ENCODE peak calls at places on chromosomes 11 and 22, in seven cellular contexts. T is dorsolateral prefrontal cortex, W is A549, P is psoas muscle, R is kidney, C is left lung, D is astrocyte. O is an unnamed sample.

GRCh38 chr11:45247433-45247832 is 38.7 kb downstream of the SYT13 start:
- DNase-seq in T (no peak), W (no peak), P (no peak), R (no peak), C (no peak), D (no peak), O (no peak)

GRCh38 chr11:110565690-110566336 is 136.1 kb downstream of the FDX1 start:
- DNase-seq in T (no peak), W (no peak), P (no peak), R (no peak), C (peak; percentile 46), D (no peak), O (peak; percentile 76)

GRCh38 chr22:43188829-43189545 is 2.1 kb upstream of the TTLL12 start:
- DNase-seq in T (no peak), W (no peak), P (peak; percentile 9), R (peak; percentile 68), C (no peak), D (no peak), O (no peak)

GRCh38 chr11:32881286-32881685 is 11.3 kb upstream of the QSER1 start:
- DNase-seq in T (no peak), W (no peak), P (no peak), R (no peak), C (no peak), D (no peak), O (no peak)

GRCh38 chr11:108574675-108575074 is 18.9 kb downstream of the EXPH5 start:
- DNase-seq in T (no peak), W (no peak), P (no peak), R (no peak), C (no peak), D (no peak), O (no peak)

GRCh38 chr11:35796542-35796941 is 134.0 kb downstream of the TRIM44 start:
- DNase-seq in T (no peak), W (no peak), P (no peak), R (no peak), C (no peak), D (no peak), O (no peak)

GRCh38 chr11:103315248-103315647 is 206.0 kb downstream of the DYNC2H1 start:
- DNase-seq in T (no peak), W (no peak), P (no peak), R (no peak), C (no peak), D (no peak), O (no peak)

GRCh38 chr11:17273668-17274321 is 2.7 kb upstream of the NUCB2 start:
- DNase-seq in T (no peak), W (no peak), P (no peak), R (no peak), C (no peak), D (no peak), O (peak; percentile 72)

GRCh38 chr11:95671768-95672167 is 117.8 kb downstream of the FAM76B start:
- DNase-seq in T (no peak), W (no peak), P (no peak), R (no peak), C (no peak), D (peak; percentile 62), O (no peak)

GRCh38 chr11:75583710-75584658 is 21.9 kb downstream of the SERPINH1 start:
- DNase-seq in T (peak; percentile 52), W (no peak), P (peak; percentile 75), R (peak; percentile 95), C (peak; percentile 64), D (peak; percentile 76), O (no peak)

GRCh38 chr22:46150615-46151423 is 493 bp downstream of the PPARA start:
- DNase-seq in T (no peak), W (peak; percentile 31), P (peak; percentile 55), R (peak; percentile 87), C (peak; percentile 50), D (no peak), O (no peak)

GRCh38 chr11:119316017-119316728 is 757 bp downstream of the MCAM start:
- DNase-seq in T (peak; percentile 84), W (no peak), P (peak; percentile 59), R (peak; percentile 88), C (no peak), D (no peak), O (no peak)

GRCh38 chr11:34208266-34209135 is 103.1 kb downstream of the NAT10 start:
- DNase-seq in T (no peak), W (peak; percentile 44), P (no peak), R (no peak), C (no peak), D (peak; percentile 42), O (no peak)
- H3K4me3 ChIP-seq in T (no peak overlapping the region), W (no peak overlapping the region), P (no peak overlapping the region), R (no peak overlapping the region), C (no peak overlapping the region), D (no peak overlapping the region), O (no peak overlapping the region)

GRCh38 chr11:46281374-46281831 is 3.9 kb downstream of the CREB3L1 start:
- DNase-seq in T (no peak), W (no peak), P (no peak), R (peak; percentile 64), C (no peak), D (no peak), O (no peak)
- H3K4me3 ChIP-seq in T (no peak overlapping the region), W (no peak overlapping the region), P (no peak overlapping the region), R (no peak overlapping the region), C (no peak overlapping the region), D (peak overlapping the region; percentile 18), O (no peak overlapping the region)

GRCh38 chr22:20391222-20391621 is 2.7 kb upstream of the ZNF74 start:
- DNase-seq in T (no peak), W (no peak), P (no peak), R (no peak), C (no peak), D (no peak), O (no peak)

GRCh38 chr22:20393705-20394476 is at the start of gene ZNF74:
- DNase-seq in T (peak; percentile 80), W (peak; percentile 31), P (peak; percentile 92), R (peak; percentile 96), C (peak; percentile 91), D (peak; percentile 88), O (peak; percentile 89)

GRCh38 chr22:20390394-20390907 is 3.5 kb upstream of the ZNF74 start:
- DNase-seq in T (no peak), W (no peak), P (no peak), R (no peak), C (no peak), D (no peak), O (no peak)

GRCh38 chr22:20395181-20395896 is 1.4 kb downstream of the ZNF74 start:
- DNase-seq in T (no peak), W (no peak), P (no peak), R (no peak), C (no peak), D (no peak), O (no peak)

GRCh38 chr22:20392983-20393704 is 807 bp upstream of the ZNF74 start:
- DNase-seq in T (no peak), W (no peak), P (no peak), R (peak; percentile 79), C (no peak), D (no peak), O (no peak)
- H3K4me3 ChIP-seq in T (peak overlapping the region; percentile 80), W (peak overlapping the region; percentile 60), P (peak overlapping the region; percentile 90), R (peak overlapping the region; percentile 75), C (peak overlapping the region; percentile 75), D (peak overlapping the region; percentile 72), O (peak overlapping the region; percentile 82)

GRCh38 chr11:133504906-133505305 is 27.4 kb downstream of the OPCML start:
- DNase-seq in T (no peak), W (no peak), P (no peak), R (no peak), C (no peak), D (no peak), O (no peak)
- H3K4me3 ChIP-seq in T (no peak overlapping the region), W (no peak overlapping the region), P (no peak overlapping the region), R (no peak overlapping the region), C (no peak overlapping the region), D (no peak overlapping the region), O (no peak overlapping the region)

GRCh38 chr11:10899542-10899830 is 41.6 kb upstream of the ZBED5 start:
- DNase-seq in T (no peak), W (no peak), P (peak; percentile 52), R (peak; percentile 76), C (peak; percentile 70), D (no peak), O (no peak)
- H3K4me3 ChIP-seq in T (no peak overlapping the region), W (no peak overlapping the region), P (peak overlapping the region; percentile 67), R (no peak overlapping the region), C (no peak overlapping the region), D (peak overlapping the region; percentile 43), O (no peak overlapping the region)

GRCh38 chr22:39994566-39995345 is at the start of gene FAM83F:
- DNase-seq in T (no peak), W (no peak), P (no peak), R (peak; percentile 76), C (no peak), D (no peak), O (no peak)
- H3K4me3 ChIP-seq in T (no peak within 1 kb of the TSS), W (no peak within 1 kb of the TSS), P (peak within 1 kb of the TSS; percentile 38), R (peak within 1 kb of the TSS; percentile 52), C (peak within 1 kb of the TSS; percentile 31), D (no peak within 1 kb of the TSS), O (no peak within 1 kb of the TSS)